ENCODE peak calls at places on chromosomes 6 and 20, in four cellular contexts. R is activated T-cell treated with anti-CD3 and anti-CD28 coated beads for 24 hours; E is naive thymus-derived CD8-positive, alpha-beta T cell; A is fibroblast of villous mesenchyme. M is an unnamed sample.

GRCh38 chr6:10720229-10720959 is 2.5 kb upstream of the TMEM14C start:
- DNase-seq in R (peak), E (peak), A (peak), M (no peak)

GRCh38 chr6:42278131-42278853 is 60.6 kb upstream of the MRPS10 start:
- DNase-seq in R (no peak), E (peak), A (no peak), M (no peak)

GRCh38 chr6:22613695-22614094 is 44.3 kb downstream of the HDGFL1 start:
- DNase-seq in R (no peak), E (no peak), A (peak), M (no peak)

GRCh38 chr6:3977875-3978711 is 100.8 kb downstream of the FAM217A start:
- DNase-seq in R (peak), E (peak), A (peak), M (peak)

GRCh38 chr20:50427740-50428462 is 82.3 kb upstream of the PTPN1 start:
- DNase-seq in R (no peak), E (no peak), A (peak), M (no peak)

GRCh38 chr20:50513169-50514034 is 3.2 kb downstream of the PTPN1 start:
- DNase-seq in R (no peak), E (no peak), A (peak), M (no peak)

GRCh38 chr6:132764370-132764769 is 6.7 kb upstream of the VNN2 start:
- DNase-seq in R (no peak), E (no peak), A (peak), M (no peak)

GRCh38 chr6:136644597-136644952 is 94.4 kb upstream of the MAP7 start:
- DNase-seq in R (no peak), E (no peak), A (no peak), M (no peak)

GRCh38 chr6:104799134-104799657 is 60.5 kb downstream of the HACE1 start:
- DNase-seq in R (no peak), E (no peak), A (no peak), M (no peak)

GRCh38 chr6:110681543-110682459 is 133.5 kb downstream of the CDK19 start:
- DNase-seq in R (no peak), E (no peak), A (no peak), M (no peak)

GRCh38 chr6:56292505-56293181 is 45.3 kb upstream of the COL21A1 start:
- DNase-seq in R (no peak), E (no peak), A (peak), M (peak)

GRCh38 chr6:161225677-161226004 is 48.2 kb downstream of the AGPAT4 start:
- DNase-seq in R (no peak), E (no peak), A (no peak), M (no peak)

GRCh38 chr6:21396313-21396712 is 197.2 kb upstream of the SOX4 start:
- DNase-seq in R (no peak), E (no peak), A (peak), M (no peak)

GRCh38 chr6:25122622-25123237 is 156.4 kb upstream of the CARMIL1 start:
- DNase-seq in R (no peak), E (no peak), A (no peak), M (no peak)

GRCh38 chr6:42217165-42217522 is 517 bp downstream of the MRPS10 start:
- DNase-seq in R (no peak), E (no peak), A (no peak), M (no peak)

GRCh38 chr6:90458353-90459224 is 128.3 kb downstream of the MAP3K7 start:
- DNase-seq in R (peak), E (no peak), A (no peak), M (no peak)

GRCh38 chr6:107563694-107564093 is 73.8 kb downstream of the SOBP start:
- DNase-seq in R (no peak), E (no peak), A (no peak), M (no peak)

GRCh38 chr6:43644940-43645612 is at the start of gene RSPH9:
- DNase-seq in R (peak), E (peak), A (peak), M (peak)

GRCh38 chr6:134415681-134416080 is 97.8 kb upstream of the SGK1 start:
- DNase-seq in R (no peak), E (no peak), A (no peak), M (no peak)

GRCh38 chr20:3107464-3108025 is 23.0 kb upstream of the AVP start:
- DNase-seq in R (no peak), E (peak), A (no peak), M (no peak)

GRCh38 chr6:36349240-36349639 is 12.6 kb upstream of the BNIP5 start:
- DNase-seq in R (no peak), E (no peak), A (no peak), M (no peak)

GRCh38 chr6:41698350-41698781 is 37.0 kb downstream of the TFEB start:
- DNase-seq in R (no peak), E (peak), A (peak), M (peak)

GRCh38 chr20:19934792-19935491 is 82.2 kb upstream of the NAA20 start:
- DNase-seq in R (no peak), E (no peak), A (no peak), M (no peak)

GRCh38 chr6:154302111-154302752 is 54.4 kb downstream of the IPCEF1 start:
- DNase-seq in R (no peak), E (peak), A (peak), M (no peak)

GRCh38 chr6:129609635-129610034 is 100.3 kb downstream of the ARHGAP18 start:
- DNase-seq in R (no peak), E (no peak), A (no peak), M (no peak)

GRCh38 chr6:11202513-11203305 is 29.8 kb downstream of the NEDD9 start:
- DNase-seq in R (no peak), E (no peak), A (no peak), M (peak)

GRCh38 chr6:105757512-105758200 is 328.5 kb upstream of the PRDM1 start:
- DNase-seq in R (no peak), E (no peak), A (no peak), M (no peak)

GRCh38 chr20:7742479-7742878 is 197.8 kb downstream of the HAO1 start:
- DNase-seq in R (no peak), E (no peak), A (peak), M (no peak)

GRCh38 chr6:121436966-121437756 is 1.7 kb downstream of the GJA1 start:
- DNase-seq in R (no peak), E (no peak), A (peak), M (peak)

GRCh38 chr20:1423625-1424106 is 30.8 kb upstream of the FKBP1A start:
- DNase-seq in R (no peak), E (no peak), A (peak), M (peak)

GRCh38 chr6:53615633-53616449 is 49.7 kb downstream of the KLHL31 start:
- DNase-seq in R (no peak), E (no peak), A (peak), M (peak)